ENCODE peak calls at places on chromosomes 11 and 22, in four cellular contexts. F is WTC11, K is K562, U is HepG2. E is an unnamed sample.

GRCh38 chr11:95392644-95393043 is 161.6 kb upstream of the SESN3 start:
- DNase-seq in K (no peak), U (no peak), F (no peak), E (no peak)

GRCh38 chr11:118373263-118373662 is 13.9 kb downstream of the UBE4A start:
- DNase-seq in F (no peak), U (no peak), K (no peak), E (no peak)

GRCh38 chr11:68999093-68999747 is 13.8 kb downstream of the MRGPRF start:
- DNase-seq in U (no peak), K (no peak), F (no peak), E (no peak)

GRCh38 chr11:36744375-36745168 is 146.5 kb upstream of the RAG2 start:
- DNase-seq in K (peak), U (peak), F (peak), E (no peak)

GRCh38 chr11:44601471-44602370 is 36.3 kb downstream of the CD82 start:
- DNase-seq in K (no peak), U (no peak), F (no peak), E (no peak)

GRCh38 chr11:36153581-36153980 is 135.6 kb downstream of the COMMD9 start:
- DNase-seq in K (no peak), U (no peak), F (no peak), E (no peak)

GRCh38 chr22:38284042-38284402 is 11.2 kb upstream of the TMEM184B start:
- DNase-seq in U (peak), K (no peak), F (no peak), E (no peak)

GRCh38 chr22:24037851-24038765 is 27.0 kb downstream of the CABIN1 start:
- DNase-seq in F (no peak), K (no peak), U (no peak), E (no peak)

GRCh38 chr11:83951521-83951920 is 665.4 kb upstream of the CCDC90B start:
- DNase-seq in K (no peak), U (no peak), F (no peak), E (no peak)

GRCh38 chr11:76077575-76078150 is 128.6 kb downstream of the WNT11 start:
- DNase-seq in K (no peak), F (no peak), U (no peak), E (no peak)

GRCh38 chr11:36075053-36075452 is 131.2 kb downstream of the LDLRAD3 start:
- DNase-seq in K (no peak), U (no peak), F (no peak), E (no peak)

GRCh38 chr11:78961938-78962701 is 387.5 kb upstream of the NARS2 start:
- DNase-seq in U (no peak), F (peak), K (peak), E (no peak)

GRCh38 chr11:59776210-59777066 is 21.3 kb downstream of the STX3 start:
- DNase-seq in U (peak), F (no peak), K (peak), E (no peak)

GRCh38 chr11:128715691-128716153 is 21.9 kb downstream of the FLI1 start:
- DNase-seq in F (no peak), U (no peak), K (no peak), E (no peak)

GRCh38 chr11:60950933-60951610 is 904 bp downstream of the SLC15A3 start:
- DNase-seq in U (no peak), K (no peak), F (peak), E (no peak)

GRCh38 chr11:83454674-83455073 is 168.5 kb upstream of the CCDC90B start:
- DNase-seq in F (no peak), K (no peak), U (no peak), E (no peak)

GRCh38 chr11:94002226-94002625 is 18.9 kb upstream of the HEPHL1 start:
- DNase-seq in K (no peak), U (no peak), F (no peak), E (no peak)

GRCh38 chr22:35746248-35746647 is 28.6 kb downstream of the APOL5 start:
- DNase-seq in F (no peak), K (no peak), U (no peak), E (no peak)

GRCh38 chr22:50274311-50274710 is 4.1 kb upstream of the MAPK11 start:
- DNase-seq in K (peak), F (no peak), U (peak), E (no peak)

GRCh38 chr22:39094717-39095389 is 2.2 kb upstream of the APOBEC3H start:
- DNase-seq in K (no peak), U (no peak), F (no peak), E (no peak)

GRCh38 chr22:45977003-45977395 is at the start of gene WNT7B:
- DNase-seq in U (no peak), K (peak), F (no peak), E (no peak)

GRCh38 chr11:19988598-19988997 is 171.7 kb downstream of the DBX1 start:
- DNase-seq in F (peak), K (no peak), U (no peak), E (no peak)

GRCh38 chr11:105670811-105671210 is 60.9 kb downstream of the GRIA4 start:
- DNase-seq in K (no peak), F (no peak), U (no peak), E (no peak)

GRCh38 chr22:23749747-23750373 is 1.1 kb downstream of the ZNF70 start:
- DNase-seq in F (no peak), K (peak), U (no peak), E (no peak)

GRCh38 chr22:42930810-42931420 is 73.8 kb upstream of the ARFGAP3 start:
- DNase-seq in U (peak), F (no peak), K (no peak), E (no peak)

GRCh38 chr11:117315285-117316196 is 515 bp downstream of the BACE1 start:
- DNase-seq in F (no peak), U (no peak), K (no peak), E (no peak)

GRCh38 chr22:42401562-42402334 is 30.5 kb downstream of the NFAM1 start:
- DNase-seq in U (no peak), K (no peak), F (no peak), E (no peak)

GRCh38 chr22:49326558-49326957 is 501.1 kb downstream of the BRD1 start:
- DNase-seq in U (no peak), K (no peak), F (no peak), E (no peak)

GRCh38 chr11:101470881-101471535 is 112.8 kb downstream of the TRPC6 start:
- DNase-seq in U (peak), F (no peak), K (no peak), E (no peak)

GRCh38 chr22:38519453-38520250 is 13.5 kb upstream of the DDX17 start:
- DNase-seq in K (no peak), U (no peak), F (no peak), E (no peak)

GRCh38 chr22:19751497-19752245 is 8.9 kb upstream of the TBX1 start:
- DNase-seq in F (no peak), U (no peak), K (no peak), E (no peak)

GRCh38 chr11:93652161-93652597 is 9.3 kb upstream of the CEP295 start:
- DNase-seq in K (peak), U (peak), F (no peak), E (no peak)

GRCh38 chr11:129740125-129740719 is 75.4 kb upstream of the TMEM45B start:
- DNase-seq in F (no peak), U (no peak), K (no peak), E (no peak)
- TF ChIP-seq NR2C2 in F (no peak), U (no peak), K (no peak), E (no peak)

GRCh38 chr11:7154881-7155344 is 66.1 kb downstream of the RBMXL2 start:
- DNase-seq in F (no peak), K (no peak), U (no peak), E (no peak)
- TF ChIP-seq NR2C2 in F (no peak), K (no peak), U (no peak), E (no peak)

GRCh38 chr11:64304316-64305072 is 830 bp upstream of the ESRRA start:
- DNase-seq in F (peak), U (peak), K (peak), E (peak)
- TF ChIP-seq NR2C2 in F (no peak), U (peak), K (no peak), E (no peak)

GRCh38 chr11:34936945-34937344 is 20.5 kb downstream of the PDHX start:
- DNase-seq in F (no peak), K (no peak), U (no peak), E (no peak)
- TF ChIP-seq NR2C2 in F (no peak), K (no peak), U (no peak), E (no peak)

GRCh38 chr11:12053606-12054361 is 45.4 kb upstream of the DKK3 start:
- DNase-seq in F (no peak), U (no peak), K (no peak), E (no peak)
- TF ChIP-seq NR2C2 in F (no peak), U (no peak), K (no peak), E (no peak)

GRCh38 chr22:26330971-26331625 is 98.0 kb upstream of the ASPHD2 start:
- DNase-seq in F (peak), K (peak), U (peak), E (peak)
- TF ChIP-seq NR2C2 in F (no peak), K (no peak), U (no peak), E (no peak)

DNA sequence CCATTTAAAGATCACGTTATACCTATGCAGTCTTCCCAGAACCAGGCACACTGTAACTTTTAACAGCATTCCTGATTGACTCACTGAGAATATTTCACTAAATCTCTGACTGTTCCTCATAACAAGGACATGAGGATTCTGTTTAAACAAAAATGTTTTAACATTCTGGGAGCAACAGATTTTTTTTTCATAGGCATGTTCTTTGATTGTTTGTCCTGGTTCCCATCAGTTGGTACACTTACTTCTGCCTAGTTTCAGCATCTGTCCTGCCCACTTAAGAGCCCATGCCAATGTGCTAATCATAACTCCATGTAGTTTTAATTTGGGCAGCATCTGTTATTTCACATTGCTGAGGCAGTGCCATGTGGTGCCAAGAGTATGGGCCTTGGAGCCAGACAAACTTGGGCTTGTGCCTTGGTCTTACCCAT is 138.5 kb upstream of the CTSC start:
- DNase-seq in U (no peak), F (no peak), K (no peak), E (no peak)
- TF ChIP-seq NR2C2 in U (no peak), F (no peak), K (no peak), E (no peak)

DNA sequence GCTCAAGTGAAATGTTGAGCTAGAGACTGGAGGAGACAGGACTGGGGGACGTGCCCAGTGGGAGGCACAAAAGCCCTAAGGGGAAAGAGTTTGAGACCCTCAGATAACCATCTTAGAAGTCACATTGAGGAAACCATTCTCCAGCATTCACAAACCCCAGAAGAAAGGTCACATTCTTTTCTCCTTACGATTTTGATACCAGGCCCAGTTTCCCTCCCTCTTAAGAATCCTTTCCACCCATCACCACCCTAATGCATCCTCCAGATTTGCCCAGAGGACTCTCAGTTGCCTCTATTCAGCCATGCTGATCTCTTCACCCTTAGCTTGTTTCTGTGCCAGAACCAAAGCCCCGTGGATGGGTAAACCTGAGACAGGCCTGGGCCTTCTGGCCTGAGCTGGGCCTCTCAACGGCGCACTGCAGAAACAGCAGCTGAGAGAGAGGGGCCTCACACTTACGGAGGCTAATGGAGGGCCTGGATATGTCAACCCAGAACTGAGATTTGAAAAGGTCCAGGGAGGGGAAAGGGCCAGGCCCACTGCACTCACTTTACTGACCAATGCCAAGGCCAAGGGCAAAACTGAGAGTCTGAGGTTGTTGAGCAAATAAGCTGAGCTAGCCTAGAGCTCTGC is 32.3 kb upstream of the OAF start:
- DNase-seq in U (no peak), F (no peak), K (no peak), E (no peak)
- TF ChIP-seq NR2C2 in U (no peak), F (no peak), K (no peak), E (no peak)

E was measured in GM12878.